ENCODE peak calls at places on chromosomes 6 and 20, in four cellular contexts. Z is IMR-90, I is left ventricle myocardium inferior, V is brain microvascular endothelial cell. M is an unnamed sample.
A peak's percentile ranks its signal among the peaks of the same experiment; 100 is the strongest.

GRCh38 chr6:79073888-79074287 is 4.2 kb downstream of the PHIP start:
- DNase-seq in Z (no peak), I (no peak), V (no peak), M (no peak)

GRCh38 chr6:13302751-13303667 is 25.3 kb downstream of the TBC1D7 start:
- DNase-seq in Z (peak; percentile 98), I (peak; percentile 37), V (peak; percentile 99), M (no peak)

GRCh38 chr6:83294676-83295075 is 101.5 kb downstream of the RWDD2A start:
- DNase-seq in Z (no peak), I (no peak), V (no peak), M (no peak)

GRCh38 chr6:116278853-116279231 is 888 bp downstream of the TSPYL1 start:
- DNase-seq in Z (peak; percentile 39), I (peak; percentile 57), V (no peak), M (peak; percentile 70)

GRCh38 chr6:22126910-22127309 is 169.9 kb downstream of the PRL start:
- DNase-seq in Z (no peak), I (no peak), V (no peak), M (no peak)

GRCh38 chr6:158684311-158684710 is 34.5 kb downstream of the SYTL3 start:
- DNase-seq in Z (no peak), I (no peak), V (no peak), M (no peak)

GRCh38 chr6:107673076-107673494 is 151.0 kb downstream of the SCML4 start:
- DNase-seq in Z (no peak), I (peak; percentile 48), V (no peak), M (no peak)

GRCh38 chr6:113731528-113731927 is 125.6 kb upstream of the MARCKS start:
- DNase-seq in Z (no peak), I (no peak), V (no peak), M (no peak)

GRCh38 chr20:8749101-8749500 is 319.8 kb upstream of the PLCB4 start:
- DNase-seq in Z (peak; percentile 21), I (no peak), V (no peak), M (no peak)

GRCh38 chr6:53210821-53211220 is 62.2 kb upstream of the GCM1 start:
- DNase-seq in Z (no peak), I (no peak), V (no peak), M (no peak)

GRCh38 chr20:63448050-63448449 is 24.4 kb downstream of the KCNQ2 start:
- DNase-seq in Z (no peak), I (no peak), V (no peak), M (no peak)

GRCh38 chr20:8020314-8021079 is 936 bp upstream of the TMX4 start:
- DNase-seq in Z (no peak), I (no peak), V (no peak), M (no peak)

GRCh38 chr6:163958646-163959045 is 544.1 kb downstream of the QKI start:
- DNase-seq in Z (peak; percentile 70), I (no peak), V (peak; percentile 51), M (no peak)

GRCh38 chr20:4439461-4439860 is 282.2 kb upstream of the PRND start:
- DNase-seq in Z (no peak), I (no peak), V (no peak), M (no peak)

GRCh38 chr6:167937301-167937700 is 60.2 kb upstream of the KIF25 start:
- DNase-seq in Z (no peak), I (no peak), V (no peak), M (no peak)

GRCh38 chr20:37584238-37584807 is 56.6 kb upstream of the BLCAP start:
- DNase-seq in Z (no peak), I (no peak), V (no peak), M (no peak)

GRCh38 chr20:33362898-33363297 is 38.4 kb downstream of the CDK5RAP1 start:
- DNase-seq in Z (no peak), I (no peak), V (no peak), M (no peak)

GRCh38 chr6:170102038-170102437 is 188.8 kb downstream of the DLL1 start:
- DNase-seq in Z (no peak), I (no peak), V (no peak), M (no peak)

GRCh38 chr20:60249436-60249835 is 291.2 kb downstream of the CDH26 start:
- DNase-seq in Z (peak; percentile 98), I (no peak), V (peak; percentile 97), M (no peak)

GRCh38 chr6:159969921-159970320 is 1.0 kb downstream of the IGF2R start:
- DNase-seq in Z (peak; percentile 84), I (no peak), V (peak; percentile 79), M (peak; percentile 63)

GRCh38 chr6:57173886-57174510 is 1.9 kb downstream of the BAG2 start:
- DNase-seq in Z (peak; percentile 84), I (no peak), V (peak; percentile 48), M (no peak)

GRCh38 chr20:38799248-38799647 is 6.2 kb upstream of the PPP1R16B start:
- DNase-seq in Z (no peak), I (no peak), V (no peak), M (no peak)
- H3K27ac ChIP-seq in Z (no peak overlapping the region), I (peak overlapping the region; percentile 72), V (no peak overlapping the region), M (no peak overlapping the region)

DNA sequence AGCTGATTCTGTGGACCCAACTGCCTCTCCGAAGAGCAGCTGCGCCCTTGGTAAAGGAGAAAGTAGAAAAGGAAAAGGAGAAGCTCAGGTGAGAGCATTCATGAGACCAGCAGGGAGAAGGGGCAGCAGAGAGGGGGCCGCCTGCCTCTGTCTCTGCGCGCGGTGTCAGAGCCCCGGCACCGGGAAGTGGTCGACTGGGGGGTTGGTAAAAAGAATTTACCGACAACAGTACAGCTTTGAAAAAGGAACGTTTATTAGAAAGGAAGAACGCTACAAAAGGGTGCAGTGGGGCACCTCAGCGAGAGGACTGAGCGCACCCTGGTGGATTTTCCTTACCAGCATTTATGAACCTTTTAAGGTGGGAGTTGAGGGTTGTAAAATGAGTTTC is 61.9 kb downstream of the GPR6 start:
- DNase-seq in Z (peak; percentile 9), I (no peak), V (peak; percentile 22), M (peak; percentile 14)
- H3K4me3 ChIP-seq in Z (peak overlapping the region; percentile 5), I (peak overlapping the region; percentile 53), V (peak overlapping the region; percentile 37), M (peak overlapping the region; percentile 17)

DNA sequence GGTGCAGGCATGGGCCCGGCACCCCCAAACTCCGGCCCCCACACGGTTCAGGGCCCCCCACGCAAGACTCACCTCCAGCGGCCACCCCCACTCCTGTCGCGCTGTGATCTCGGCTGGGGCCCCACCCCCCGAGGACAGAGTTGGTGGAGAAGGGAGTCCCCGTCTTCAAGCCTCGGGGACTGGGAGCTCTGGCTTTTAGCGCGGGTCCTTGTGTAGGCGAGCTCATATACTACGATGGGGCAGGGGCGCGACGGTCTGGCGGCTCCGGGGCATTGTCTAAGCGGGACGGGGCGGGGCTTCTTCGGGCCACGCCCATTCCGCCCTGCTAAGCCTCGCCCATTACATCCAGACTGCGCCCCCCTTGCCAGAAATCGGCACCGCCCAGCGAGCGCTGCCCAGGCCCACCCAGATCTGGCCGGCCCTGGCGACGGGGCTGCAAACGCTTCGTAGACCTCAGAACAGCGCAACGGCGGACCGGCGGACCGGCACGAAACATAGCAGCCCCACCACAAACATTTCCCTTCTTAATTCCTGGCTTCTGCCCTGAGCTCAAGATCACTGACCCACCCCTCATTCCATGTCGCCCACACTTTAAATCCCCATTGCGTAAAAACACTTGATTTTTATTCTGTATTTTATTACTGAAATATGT is 1.0 kb upstream of the DDAH2 start:
- DNase-seq in Z (peak; percentile 85), I (peak; percentile 92), V (peak; percentile 77), M (peak; percentile 84)
- TF ChIP-seq CTCF in Z (no peak), I (no peak), V (no peak), M (no peak)

DNA sequence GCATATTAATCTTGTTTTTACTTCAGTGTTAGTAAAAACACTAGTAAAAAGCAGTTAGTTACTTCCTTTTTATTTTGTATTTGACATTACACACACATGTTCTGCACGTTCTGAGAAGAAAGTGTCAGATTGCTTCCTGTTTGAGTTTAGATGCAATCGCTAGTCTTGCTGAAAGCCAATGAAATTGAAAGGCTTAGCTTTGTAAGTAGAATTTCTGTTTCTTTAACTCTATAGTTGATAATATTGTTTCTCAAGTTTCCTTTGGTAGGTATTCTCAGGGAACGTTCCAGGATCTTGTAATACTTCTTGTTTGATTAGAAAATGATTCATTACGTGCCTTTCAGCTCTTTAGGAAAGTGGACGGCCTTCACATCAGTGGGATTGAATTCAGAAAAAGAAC is 55.0 kb downstream of the CDKAL1 start:
- DNase-seq in Z (no peak), I (no peak), V (no peak), M (no peak)
- H3K27ac ChIP-seq in Z (no peak overlapping the region), I (no peak overlapping the region), V (no peak overlapping the region), M (no peak overlapping the region)

GRCh38 chr20:50872562-50873288 is 58.5 kb downstream of the ADNP start:
- DNase-seq in Z (no peak), I (no peak), V (no peak), M (no peak)
- H3K4me3 ChIP-seq in Z (no peak overlapping the region), I (no peak overlapping the region), V (no peak overlapping the region), M (no peak overlapping the region)

M was measured in pancreas.